ENCODE peak calls at places on chromosomes 13 and 19, in nine cellular contexts. Z is RWPE1; U is breast epithelium; T is suprapubic skin; V is fibroblast of pulmonary artery; B is AG09309; M is GM12865; W is thoracic aorta; E is CD4-positive, alpha-beta T cell. D is an unnamed sample.

GRCh38 chr13:105142556-105142955 is 1392.9 kb downstream of the EFNB2 start:
- DNase-seq in V (no peak), M (no peak), W (no peak), U (no peak), E (no peak), Z (no peak), B (no peak), T (no peak), D (no peak)

GRCh38 chr13:27923794-27924528 is 4.2 kb downstream of the PDX1 start:
- DNase-seq in B (no peak), Z (no peak), W (no peak), T (no peak), V (no peak), U (no peak), E (no peak), M (no peak), D (no peak)

GRCh38 chr19:15114153-15114540 is 6.9 kb downstream of the SYDE1 start:
- DNase-seq in T (no peak), M (no peak), Z (no peak), U (no peak), B (no peak), W (no peak), E (no peak), V (peak), D (no peak)

GRCh38 chr19:58395220-58395978 is at the start of gene RNF225:
- DNase-seq in U (peak), V (no peak), E (no peak), T (peak), Z (peak), B (no peak), W (no peak), M (peak), D (no peak)

GRCh38 chr19:57056972-57057371 is 62.8 kb upstream of the USP29 start:
- DNase-seq in B (no peak), T (no peak), M (no peak), E (no peak), V (peak), Z (no peak), W (no peak), U (no peak), D (no peak)

GRCh38 chr13:61350351-61350750 is 65.3 kb downstream of the PCDH20 start:
- DNase-seq in B (no peak), U (no peak), V (no peak), Z (no peak), E (no peak), W (no peak), T (no peak), M (no peak), D (no peak)

GRCh38 chr13:31242342-31242741 is 42.6 kb downstream of the B3GLCT start:
- DNase-seq in M (no peak), V (peak), B (no peak), W (no peak), Z (no peak), U (no peak), E (no peak), T (no peak), D (no peak)

GRCh38 chr13:112117258-112117954 is 50.5 kb downstream of the SOX1 start:
- DNase-seq in B (no peak), Z (no peak), W (no peak), E (no peak), V (no peak), M (no peak), U (no peak), T (peak), D (no peak)

GRCh38 chr13:36313047-36313969 is 15.7 kb upstream of the CCDC169 start:
- DNase-seq in B (no peak), V (no peak), E (no peak), U (no peak), Z (no peak), W (no peak), M (no peak), T (no peak), D (no peak)

GRCh38 chr19:49818691-49819331 is 722 bp downstream of the MED25 start:
- DNase-seq in M (no peak), E (no peak), Z (no peak), B (no peak), T (peak), W (no peak), U (no peak), V (no peak), D (no peak)

GRCh38 chr13:27796544-27797227 is 4.4 kb downstream of the GSX1 start:
- DNase-seq in B (no peak), V (no peak), U (no peak), E (no peak), T (no peak), W (no peak), Z (no peak), M (no peak), D (no peak)

GRCh38 chr19:40603071-40603718 is 2.0 kb downstream of the LTBP4 start:
- DNase-seq in V (peak), Z (no peak), T (no peak), U (no peak), E (no peak), B (no peak), M (no peak), W (no peak), D (no peak)

GRCh38 chr13:51770681-51771417 is 33.1 kb downstream of the DHRS12 start:
- DNase-seq in M (peak), V (no peak), W (no peak), U (no peak), T (no peak), Z (no peak), E (no peak), B (no peak), D (no peak)

GRCh38 chr13:37344051-37344450 is 238.6 kb upstream of the CSNK1A1L start:
- DNase-seq in B (no peak), E (no peak), M (no peak), W (no peak), U (no peak), T (no peak), Z (no peak), V (no peak), D (no peak)

GRCh38 chr19:27736225-27736624 is 1476.7 kb downstream of the UQCRFS1 start:
- DNase-seq in T (no peak), U (no peak), V (no peak), E (no peak), W (no peak), Z (no peak), B (no peak), M (no peak), D (no peak)

GRCh38 chr19:38538793-38539528 is 78.8 kb downstream of the MAP4K1 start:
- DNase-seq in E (peak), V (no peak), T (no peak), U (no peak), B (no peak), W (no peak), M (peak), Z (no peak), D (no peak)

GRCh38 chr13:20332361-20333096 is 100.4 kb upstream of the GJB6 start:
- DNase-seq in B (peak), W (no peak), V (peak), E (no peak), Z (no peak), M (no peak), T (no peak), U (no peak), D (no peak)

GRCh38 chr19:290539-291521 is at the start of gene PLPP2:
- DNase-seq in U (peak), T (no peak), W (no peak), E (no peak), B (no peak), Z (peak), M (no peak), V (peak), D (no peak)

GRCh38 chr13:48656621-48657020 is 2.9 kb downstream of the CYSLTR2 start:
- DNase-seq in E (no peak), W (no peak), M (no peak), U (no peak), T (no peak), B (no peak), Z (no peak), V (peak), D (no peak)

GRCh38 chr13:75635621-75636338 is at the start of gene LMO7:
- DNase-seq in U (peak), M (peak), V (peak), Z (peak), B (no peak), T (peak), W (no peak), E (peak), D (no peak)

GRCh38 chr19:57233207-57233606 is 2.4 kb downstream of the AURKC start:
- DNase-seq in W (no peak), Z (no peak), E (no peak), U (no peak), V (no peak), M (no peak), T (no peak), B (no peak), D (no peak)

GRCh38 chr13:74576504-74576903 is 442.3 kb upstream of the KLF12 start:
- DNase-seq in M (no peak), T (no peak), Z (no peak), W (no peak), V (no peak), U (no peak), E (no peak), B (no peak), D (no peak)

GRCh38 chr13:85659493-85659892 is 139.7 kb downstream of the SLITRK6 start:
- DNase-seq in U (no peak), E (no peak), B (no peak), W (no peak), V (peak), M (no peak), Z (peak), T (no peak), D (no peak)

GRCh38 chr13:54950546-54950945 is 1921.9 kb downstream of the OLFM4 start:
- DNase-seq in U (no peak), E (no peak), T (no peak), Z (no peak), V (no peak), M (no peak), B (no peak), W (no peak), D (no peak)

GRCh38 chr13:113371061-113371460 is 7.1 kb upstream of the GRTP1 start:
- DNase-seq in V (no peak), W (no peak), E (no peak), T (peak), Z (no peak), B (no peak), U (no peak), M (no peak), D (no peak)

GRCh38 chr13:66665991-66666390 is 564.1 kb downstream of the PCDH9 start:
- DNase-seq in M (peak), W (no peak), T (no peak), V (peak), B (peak), E (no peak), Z (no peak), U (no peak), D (peak)

GRCh38 chr13:48975101-48975925 is at the start of gene FNDC3A:
- DNase-seq in M (peak), W (no peak), Z (peak), B (no peak), T (peak), U (peak), E (peak), V (peak), D (no peak)

GRCh38 chr13:82364525-82364924 is 1517.7 kb downstream of the SLITRK1 start:
- DNase-seq in T (no peak), Z (no peak), B (no peak), W (no peak), V (no peak), E (no peak), U (no peak), M (no peak), D (no peak)

GRCh38 chr13:66036024-66036614 is 1194.0 kb downstream of the PCDH9 start:
- DNase-seq in U (no peak), B (no peak), M (no peak), E (no peak), V (peak), W (no peak), T (no peak), Z (no peak), D (no peak)

GRCh38 chr19:38956264-38956663 is 19.3 kb downstream of the FBXO17 start:
- DNase-seq in T (no peak), B (no peak), M (no peak), Z (no peak), E (no peak), W (no peak), V (no peak), U (no peak), D (no peak)

GRCh38 chr13:44826586-44827350 is 162.5 kb downstream of the NUFIP1 start:
- DNase-seq in V (no peak), Z (no peak), U (no peak), E (no peak), W (no peak), T (no peak), M (no peak), B (no peak), D (no peak)

GRCh38 chr13:51801631-51802099 is 2.3 kb downstream of the DHRS12 start:
- DNase-seq in M (no peak), E (no peak), B (no peak), T (no peak), V (no peak), U (peak), W (peak), Z (no peak), D (no peak)

GRCh38 chr13:55893541-55893940 is 1247.2 kb upstream of the PRR20A start:
- DNase-seq in M (no peak), U (no peak), Z (peak), B (no peak), W (no peak), V (no peak), T (no peak), E (no peak), D (no peak)

GRCh38 chr19:54391589-54392061 is 23.6 kb upstream of the TTYH1 start:
- DNase-seq in Z (no peak), U (no peak), E (no peak), M (no peak), W (no peak), T (no peak), V (no peak), B (no peak), D (no peak)

GRCh38 chr13:76884571-76885202 is 1.5 kb downstream of the KCTD12 start:
- DNase-seq in E (no peak), M (peak), T (no peak), Z (peak), U (no peak), B (no peak), W (no peak), V (peak), D (no peak)

GRCh38 chr13:51435002-51435578 is 17.7 kb downstream of the INTS6 start:
- DNase-seq in U (no peak), W (no peak), Z (no peak), T (no peak), E (no peak), M (no peak), B (no peak), V (peak), D (no peak)

GRCh38 chr13:81487151-81487550 is 1146.2 kb upstream of the SPRY2 start:
- DNase-seq in W (no peak), Z (no peak), U (no peak), B (no peak), T (no peak), E (no peak), M (no peak), V (peak), D (no peak)

GRCh38 chr19:3343619-3344502 is 22.5 kb upstream of the NFIC start:
- DNase-seq in M (peak), W (peak), T (peak), B (peak), V (peak), U (peak), Z (peak), E (peak), D (no peak)
- TF ChIP-seq CTCF in M (peak), W (peak), T (no peak), B (peak), V (no peak), U (peak), Z (no peak), E (no peak), D (no peak)

GRCh38 chr13:32314968-32315254 is 252 bp downstream of the ZAR1L start:
- DNase-seq in T (no peak), E (peak), M (peak), W (no peak), Z (peak), U (no peak), B (no peak), V (peak), D (no peak)

GRCh38 chr13:32314271-32314967 is 744 bp downstream of the ZAR1L start:
- DNase-seq in Z (no peak), B (no peak), T (no peak), E (no peak), V (no peak), M (no peak), W (no peak), U (no peak), D (no peak)

GRCh38 chr13:32316030-32316344 is 679 bp downstream of the BRCA2 start:
- DNase-seq in T (no peak), Z (no peak), B (no peak), E (no peak), V (no peak), U (no peak), W (no peak), M (peak), D (no peak)

GRCh38 chr13:32316476-32316875 is 1.2 kb downstream of the BRCA2 start:
- DNase-seq in B (no peak), U (no peak), Z (no peak), V (no peak), E (no peak), M (no peak), T (no peak), W (no peak), D (no peak)

GRCh38 chr13:32315255-32316029 is at the start of the genes BRCA2 and ZAR1L:
- DNase-seq in T (peak), M (peak), W (peak), B (peak), E (peak), Z (peak), U (peak), V (peak), D (no peak)
- TF ChIP-seq CTCF in T (no peak), M (no peak), W (no peak), B (no peak), E (no peak), Z (no peak), U (no peak), V (no peak), D (no peak)

GRCh38 chr13:110831437-110832204 is 83.2 kb downstream of the ANKRD10 start:
- DNase-seq in V (no peak), E (no peak), T (no peak), B (no peak), Z (no peak), U (no peak), M (no peak), W (no peak), D (no peak)

GRCh38 chr13:110830800-110831371 is 84.0 kb downstream of the ANKRD10 start:
- DNase-seq in U (no peak), Z (no peak), M (no peak), W (no peak), T (no peak), V (no peak), B (no peak), E (no peak), D (no peak)

GRCh38 chr13:110832531-110832930 is 82.3 kb downstream of the ANKRD10 start:
- DNase-seq in V (no peak), M (no peak), U (no peak), E (no peak), B (no peak), W (no peak), Z (no peak), T (no peak), D (no peak)

GRCh38 chr13:110830331-110830730 is 84.5 kb downstream of the ANKRD10 start:
- DNase-seq in W (no peak), T (no peak), E (no peak), M (no peak), U (no peak), Z (no peak), B (no peak), V (no peak), D (no peak)

DNA sequence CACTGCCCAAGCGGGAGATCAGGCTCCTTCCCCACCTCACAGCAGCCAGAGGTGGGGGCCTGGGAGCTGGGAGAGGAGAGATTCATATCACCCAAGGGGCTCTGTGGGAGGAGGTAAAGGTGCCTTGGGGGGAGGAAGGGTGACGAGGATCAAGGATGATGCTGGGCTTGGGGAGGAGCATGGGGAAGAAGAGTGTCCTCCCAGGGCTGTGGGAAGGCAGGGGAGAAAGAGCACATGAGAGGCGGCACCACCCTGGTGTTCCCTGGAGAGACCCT is 82.7 kb downstream of the ANKRD10 start:
- DNase-seq in U (no peak), W (no peak), B (no peak), V (no peak), T (no peak), Z (no peak), M (no peak), E (no peak), D (no peak)
- TF ChIP-seq CTCF in U (no peak), W (no peak), B (no peak), V (no peak), T (no peak), Z (no peak), M (no peak), E (no peak), D (no peak)

GRCh38 chr13:94784066-94784465 is 71.7 kb upstream of the SOX21 start:
- DNase-seq in U (no peak), B (peak), Z (no peak), V (peak), T (no peak), M (no peak), E (no peak), W (no peak), D (peak)
- TF ChIP-seq CTCF in U (no peak), B (no peak), Z (no peak), V (no peak), T (no peak), M (no peak), E (no peak), W (no peak), D (no peak)

GRCh38 chr19:44003461-44004134 is 841 bp downstream of the ZNF230 start:
- DNase-seq in W (no peak), B (no peak), Z (peak), E (no peak), U (no peak), T (no peak), V (peak), M (peak), D (no peak)
- TF ChIP-seq CTCF in W (no peak), B (peak), Z (no peak), E (no peak), U (no peak), T (no peak), V (no peak), M (no peak), D (no peak)

DNA sequence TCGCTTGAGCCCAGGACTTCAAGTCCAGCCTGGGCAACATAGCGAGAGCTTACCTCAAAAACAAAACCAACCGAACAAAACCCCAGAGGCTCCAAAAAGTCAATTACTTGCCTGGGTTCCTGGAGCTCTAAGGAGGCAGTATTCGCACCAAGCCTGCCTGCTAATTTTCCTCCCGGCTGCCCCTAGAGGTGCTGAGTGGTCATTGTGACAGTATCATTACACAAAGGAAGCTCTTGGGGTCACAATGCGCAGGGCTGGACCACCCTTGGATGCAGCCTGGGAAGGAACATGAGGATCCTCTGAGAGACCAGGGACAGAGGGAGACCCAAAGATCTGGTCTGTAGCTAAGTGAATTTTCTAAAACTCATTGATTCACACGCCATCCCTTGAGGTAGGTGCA is 8.5 kb upstream of the PEX11G start:
- DNase-seq in V (no peak), E (no peak), Z (no peak), W (no peak), M (no peak), B (no peak), U (no peak), T (no peak), D (no peak)
- TF ChIP-seq CTCF in V (peak), E (no peak), Z (peak), W (no peak), M (peak), B (peak), U (no peak), T (no peak), D (peak)

D was measured in AG04449.